ENCODE peak calls at places on chromosome 2, in six cellular contexts. T, A, W, B, V and R are unnamed samples.

GRCh38 chr2:71601136-71602114 is 148.1 kb downstream of the DYSF start:
- DNase-seq in T (no peak), A (no peak), W (no peak), B (no peak), V (no peak), R (no peak)

GRCh38 chr2:122531803-122532344 is 776.4 kb downstream of the TSN start:
- DNase-seq in T (no peak), A (no peak), W (no peak), B (no peak), V (no peak), R (no peak)

GRCh38 chr2:142897807-142898206 is 20.3 kb downstream of the KYNU start:
- DNase-seq in T (no peak), A (no peak), W (no peak), B (no peak), V (no peak), R (no peak)

GRCh38 chr2:60515751-60516226 is 37.7 kb downstream of the BCL11A start:
- DNase-seq in T (no peak), A (peak), W (peak), B (no peak), V (peak), R (peak)

GRCh38 chr2:82879803-82880202 is 1579.3 kb downstream of the SUCLG1 start:
- DNase-seq in T (no peak), A (no peak), W (no peak), B (no peak), V (no peak), R (no peak)

GRCh38 chr2:18912225-18912888 is 323.0 kb upstream of the NT5C1B start:
- DNase-seq in T (no peak), A (no peak), W (no peak), B (no peak), V (peak), R (no peak)

GRCh38 chr2:199940373-199940772 is 14.9 kb downstream of the TYW5 start:
- DNase-seq in T (no peak), A (no peak), W (peak), B (no peak), V (peak), R (no peak)

GRCh38 chr2:9378433-9379371 is 44.6 kb downstream of the ITGB1BP1 start:
- DNase-seq in T (no peak), A (peak), W (peak), B (peak), V (peak), R (no peak)

GRCh38 chr2:138512672-138513071 is 11.1 kb downstream of the SPOPL start:
- DNase-seq in T (no peak), A (no peak), W (peak), B (no peak), V (peak), R (no peak)

GRCh38 chr2:8580316-8581047 is 101.4 kb upstream of the ID2 start:
- DNase-seq in T (no peak), A (no peak), W (no peak), B (no peak), V (no peak), R (no peak)

GRCh38 chr2:40332096-40332826 is 119.6 kb downstream of the SLC8A1 start:
- DNase-seq in T (no peak), A (no peak), W (peak), B (no peak), V (peak), R (no peak)

GRCh38 chr2:172100080-172101007 is 2.4 kb downstream of the DLX2 start:
- DNase-seq in T (no peak), A (no peak), W (no peak), B (no peak), V (no peak), R (no peak)

GRCh38 chr2:17976871-17977746 is 98.6 kb downstream of the KCNS3 start:
- DNase-seq in T (no peak), A (peak), W (peak), B (peak), V (peak), R (no peak)

GRCh38 chr2:190277234-190278112 is 42.2 kb downstream of the HIBCH start:
- DNase-seq in T (no peak), A (no peak), W (peak), B (peak), V (peak), R (no peak)

GRCh38 chr2:120261387-120262006 is 8.8 kb downstream of the RALB start:
- DNase-seq in T (no peak), A (no peak), W (no peak), B (no peak), V (no peak), R (no peak)

GRCh38 chr2:178530625-178531142 is 50.4 kb downstream of the PLEKHA3 start:
- DNase-seq in T (no peak), A (peak), W (no peak), B (no peak), V (peak), R (peak)

GRCh38 chr2:98794214-98794810 is 63.4 kb upstream of the MGAT4A start:
- DNase-seq in T (no peak), A (no peak), W (no peak), B (no peak), V (no peak), R (no peak)

GRCh38 chr2:30912056-30912455 is 104.8 kb upstream of the CAPN13 start:
- DNase-seq in T (no peak), A (no peak), W (no peak), B (no peak), V (no peak), R (no peak)

GRCh38 chr2:30911327-30911726 is 104.1 kb upstream of the CAPN13 start:
- DNase-seq in T (no peak), A (no peak), W (no peak), B (no peak), V (no peak), R (no peak)

GRCh38 chr2:30914456-30914855 is 107.2 kb upstream of the CAPN13 start:
- DNase-seq in T (no peak), A (no peak), W (no peak), B (no peak), V (no peak), R (no peak)

GRCh38 chr2:30915485-30915884 is 108.2 kb upstream of the CAPN13 start:
- DNase-seq in T (peak), A (peak), W (no peak), B (peak), V (peak), R (no peak)

DNA sequence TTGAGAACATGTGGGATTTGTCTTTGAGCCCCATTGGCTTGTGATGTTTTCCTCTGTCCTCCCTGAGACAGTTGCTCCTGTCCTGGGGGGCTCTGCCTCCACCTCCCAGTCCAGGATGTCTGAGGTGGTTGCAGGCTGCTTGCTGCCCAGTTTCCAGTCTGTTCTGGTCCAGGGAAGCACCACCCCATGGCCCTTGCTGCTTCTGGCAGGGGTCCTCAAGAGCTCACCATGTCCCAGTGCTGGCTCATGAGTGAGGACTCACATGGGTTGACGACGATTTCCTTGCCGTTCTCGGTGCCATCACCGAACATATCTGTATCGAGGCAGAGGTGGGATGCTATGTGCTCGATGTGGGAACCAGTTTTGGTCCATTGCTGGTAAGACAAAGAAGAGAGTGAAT is 103.4 kb upstream of the CAPN13 start:
- DNase-seq in T (no peak), A (no peak), W (no peak), B (no peak), V (no peak), R (no peak)
- TF ChIP-seq CTCF in T (no peak), A (no peak), W (no peak), B (no peak), V (no peak), R (no peak)

DNA sequence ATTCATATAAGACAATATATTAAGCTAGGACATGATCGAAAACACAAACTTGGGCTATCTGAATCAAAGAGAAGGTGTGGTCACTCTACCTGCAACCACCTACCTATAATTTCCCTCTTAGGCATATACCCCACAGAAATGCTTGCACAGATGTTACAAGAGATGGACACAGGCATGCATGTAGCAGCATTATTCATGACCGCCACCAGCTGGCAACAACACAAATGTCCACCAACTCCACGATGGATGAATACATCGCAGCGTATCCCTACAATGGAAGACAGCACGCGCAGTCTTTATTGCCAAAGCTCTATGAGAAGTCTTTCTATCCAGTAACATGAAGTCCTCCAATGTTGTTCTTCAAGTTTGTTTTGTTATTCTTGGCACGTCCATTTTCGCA is 90.8 kb downstream of the ARL4C start:
- DNase-seq in T (no peak), A (no peak), W (no peak), B (no peak), V (no peak), R (no peak)
- TF ChIP-seq CTCF in T (no peak), A (no peak), W (no peak), B (no peak), V (peak), R (no peak)

GRCh38 chr2:85017436-85018048 is 46.6 kb downstream of the KCMF1 start:
- DNase-seq in T (no peak), A (no peak), W (peak), B (no peak), V (peak), R (no peak)
- TF ChIP-seq CTCF in T (no peak), A (no peak), W (no peak), B (peak), V (peak), R (no peak)

DNA sequence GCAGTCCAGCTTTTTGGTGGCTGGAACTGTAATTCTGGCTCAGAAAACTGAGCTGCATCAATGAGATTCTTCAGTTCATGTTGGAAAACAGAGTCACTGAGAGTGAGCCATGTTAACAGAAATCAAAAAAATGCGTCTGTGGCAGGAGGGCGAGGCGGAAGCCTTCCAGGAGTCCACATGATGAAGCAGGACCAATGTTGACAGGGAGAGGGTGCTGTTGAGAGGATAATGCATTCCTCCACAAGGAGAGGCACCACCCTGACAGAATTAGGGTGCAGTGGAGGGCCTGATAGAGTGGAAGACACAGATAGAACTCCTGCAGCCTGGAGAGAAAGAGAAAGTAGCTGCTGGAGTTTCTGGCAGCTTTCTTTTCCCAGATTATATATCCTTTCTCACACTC is 111.5 kb downstream of the MGAT5 start:
- DNase-seq in T (no peak), A (no peak), W (no peak), B (peak), V (peak), R (no peak)
- TF ChIP-seq CTCF in T (no peak), A (no peak), W (peak), B (no peak), V (peak), R (no peak)

DNA sequence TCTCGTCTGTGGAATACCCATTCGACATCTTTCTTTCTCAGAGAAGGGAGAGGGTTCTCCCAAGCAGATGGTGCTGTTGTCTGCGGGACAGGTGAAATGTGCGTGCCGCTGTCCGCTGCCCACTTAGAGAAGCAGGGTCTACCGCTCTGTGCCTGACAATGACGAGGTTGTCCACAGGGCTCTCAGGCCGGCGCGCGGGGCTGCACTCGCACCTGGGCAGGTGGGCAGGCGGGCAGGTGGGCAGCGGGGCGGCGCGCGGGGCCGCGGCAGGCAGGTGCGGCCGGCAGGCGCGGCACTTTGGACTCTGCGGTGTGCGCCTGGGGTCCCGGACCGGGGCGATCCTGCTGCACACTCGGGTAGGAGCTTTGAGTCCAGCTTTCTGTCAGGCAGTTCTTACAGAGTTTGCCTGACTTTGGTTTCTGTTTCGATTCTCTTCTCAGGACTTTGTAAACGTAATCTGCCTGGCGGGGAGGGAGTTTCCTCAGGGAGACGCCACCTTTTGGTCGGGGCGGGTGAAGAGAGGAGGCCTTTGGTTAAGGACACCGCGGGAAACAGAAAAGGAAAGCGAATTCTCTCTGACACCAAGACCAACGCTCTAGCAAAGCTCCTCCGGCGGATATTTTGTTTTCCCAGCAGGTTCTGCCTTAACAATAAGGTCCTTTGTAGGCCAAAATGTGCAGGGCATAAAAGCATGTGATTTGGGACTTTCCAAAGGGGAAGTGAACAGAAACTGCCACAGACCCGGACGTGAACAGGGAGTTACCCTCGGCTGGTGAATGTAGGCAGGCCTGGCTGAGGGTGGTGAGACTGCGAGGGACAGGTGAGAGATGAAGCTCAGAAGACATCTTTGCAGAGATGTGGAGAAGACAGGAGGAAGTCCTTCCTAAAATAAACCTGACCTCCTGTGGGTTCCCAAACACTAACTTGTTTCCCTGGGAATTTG is at the start of gene IFIH1:
- DNase-seq in T (peak), A (peak), W (peak), B (peak), V (peak), R (peak)
- TF ChIP-seq CTCF in T (no peak), A (no peak), W (peak), B (peak), V (peak), R (no peak)

GRCh38 chr2:100902833-100903405 is 83.0 kb downstream of the NPAS2 start:
- DNase-seq in T (no peak), A (no peak), W (peak), B (no peak), V (peak), R (no peak)
- TF ChIP-seq CTCF in T (no peak), A (no peak), W (no peak), B (no peak), V (peak), R (no peak)

GRCh38 chr2:27412419-27413152 is 3.2 kb upstream of the PPM1G start:
- DNase-seq in T (no peak), A (no peak), W (no peak), B (no peak), V (no peak), R (no peak)

GRCh38 chr2:27407798-27408491 is 1.4 kb downstream of the PPM1G start:
- DNase-seq in T (peak), A (no peak), W (peak), B (peak), V (peak), R (no peak)

GRCh38 chr2:27408601-27409320 is 630 bp downstream of the PPM1G start:
- DNase-seq in T (peak), A (peak), W (no peak), B (peak), V (no peak), R (no peak)

DNA sequence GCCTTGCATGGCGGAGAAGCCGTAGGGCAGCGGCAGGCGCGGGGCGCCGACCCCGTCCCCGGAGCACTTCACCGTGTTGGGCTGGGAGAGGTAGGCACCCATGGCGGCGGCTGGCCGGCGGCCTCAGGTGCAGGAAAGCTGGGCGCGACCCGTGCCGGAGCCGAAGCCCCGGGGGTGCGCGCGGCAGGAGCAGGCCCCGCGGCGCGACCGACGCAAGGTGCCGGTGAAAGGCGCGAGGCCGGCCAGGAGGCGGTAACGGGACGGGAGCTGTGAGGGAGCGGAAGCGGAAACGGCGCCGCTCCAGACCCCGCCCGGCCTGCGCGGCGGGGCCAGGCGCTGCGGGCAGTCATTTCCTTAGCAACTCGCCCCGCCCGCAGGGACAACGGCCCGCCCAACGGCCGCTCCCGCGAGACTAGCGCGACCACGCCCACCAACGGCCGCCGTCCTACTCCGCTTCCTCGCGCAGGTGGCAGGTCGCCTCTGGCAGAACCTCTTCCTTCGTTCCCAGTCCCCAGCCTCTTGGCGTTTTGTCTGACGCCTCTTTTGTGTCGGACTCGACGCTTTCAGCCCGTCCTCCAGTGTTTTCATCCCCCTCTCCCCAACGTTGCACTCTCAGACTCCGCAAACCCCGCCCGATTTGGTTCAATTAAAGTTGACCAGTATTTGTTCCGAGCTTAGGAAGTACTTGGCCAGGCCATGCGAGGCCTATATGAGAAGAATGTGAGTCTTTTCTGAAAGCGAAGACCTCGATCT is at the start of gene PPM1G:
- DNase-seq in T (peak), A (peak), W (peak), B (peak), V (peak), R (peak)
- TF ChIP-seq CTCF in T (no peak), A (peak), W (no peak), B (no peak), V (no peak), R (no peak)